ENCODE peak calls at places on chromosomes 3 and 15, in ten cellular contexts. One of them, this sample, is unnamed.

GRCh38 chr3:9730747-9731205 is 759 bp upstream of the BRPF1 start:
- ATAC-seq in CD8-positive, alpha-beta T cell: peak; percentile 22
- ATAC-seq in central memory CD8-positive, alpha-beta T cell: peak; percentile 24
- ATAC-seq in heart right ventricle: peak; percentile 77
- ATAC-seq in right cardiac atrium: peak; percentile 82
- ATAC-seq in gastroesophageal sphincter: peak; percentile 86
- ATAC-seq in heart left ventricle: peak; percentile 77
- ATAC-seq in activated CD8-positive, alpha-beta T cell treated with anti-CD3 and anti-CD28 coated beads, Interleukin-2, amount 10 ng/mL, durations not matched to agents 7 days and 5 days: peak; percentile 55
- ATAC-seq in activated CD4-positive, alpha-beta T cell treated with anti-CD3 and anti-CD28 coated beads for 36 hours: peak; percentile 49
- ATAC-seq in stimulated activated naive CD8-positive, alpha-beta T cell treated with anti-CD3 and anti-CD28 coated beads, Interleukin-15, amount 100 ng/mL, for 72 hours: peak; percentile 44
- ATAC-seq in this sample: peak; percentile 62

GRCh38 chr3:9820944-9821343 is 10.9 kb downstream of the TTLL3 start:
- ATAC-seq in CD8-positive, alpha-beta T cell: peak; percentile 26
- ATAC-seq in central memory CD8-positive, alpha-beta T cell: no peak
- ATAC-seq in heart right ventricle: no peak
- ATAC-seq in right cardiac atrium: no peak
- ATAC-seq in gastroesophageal sphincter: no peak
- ATAC-seq in heart left ventricle: peak; percentile 36
- ATAC-seq in activated CD8-positive, alpha-beta T cell treated with anti-CD3 and anti-CD28 coated beads, Interleukin-2, amount 10 ng/mL, durations not matched to agents 7 days and 5 days: peak; percentile 64
- ATAC-seq in activated CD4-positive, alpha-beta T cell treated with anti-CD3 and anti-CD28 coated beads for 36 hours: peak; percentile 68
- ATAC-seq in stimulated activated naive CD8-positive, alpha-beta T cell treated with anti-CD3 and anti-CD28 coated beads, Interleukin-15, amount 100 ng/mL, for 72 hours: peak; percentile 69
- ATAC-seq in this sample: no peak

GRCh38 chr3:173932624-173933023 is 535.1 kb downstream of the NLGN1 start:
- ATAC-seq in CD8-positive, alpha-beta T cell: no peak
- ATAC-seq in central memory CD8-positive, alpha-beta T cell: no peak
- ATAC-seq in heart right ventricle: no peak
- ATAC-seq in right cardiac atrium: no peak
- ATAC-seq in gastroesophageal sphincter: no peak
- ATAC-seq in heart left ventricle: no peak
- ATAC-seq in activated CD8-positive, alpha-beta T cell treated with anti-CD3 and anti-CD28 coated beads, Interleukin-2, amount 10 ng/mL, durations not matched to agents 7 days and 5 days: no peak
- ATAC-seq in activated CD4-positive, alpha-beta T cell treated with anti-CD3 and anti-CD28 coated beads for 36 hours: no peak
- ATAC-seq in stimulated activated naive CD8-positive, alpha-beta T cell treated with anti-CD3 and anti-CD28 coated beads, Interleukin-15, amount 100 ng/mL, for 72 hours: no peak
- ATAC-seq in this sample: no peak

GRCh38 chr3:65277788-65278187 is 590.0 kb upstream of the ADAMTS9 start:
- ATAC-seq in CD8-positive, alpha-beta T cell: no peak
- ATAC-seq in central memory CD8-positive, alpha-beta T cell: no peak
- ATAC-seq in heart right ventricle: no peak
- ATAC-seq in right cardiac atrium: no peak
- ATAC-seq in gastroesophageal sphincter: no peak
- ATAC-seq in heart left ventricle: no peak
- ATAC-seq in activated CD8-positive, alpha-beta T cell treated with anti-CD3 and anti-CD28 coated beads, Interleukin-2, amount 10 ng/mL, durations not matched to agents 7 days and 5 days: no peak
- ATAC-seq in activated CD4-positive, alpha-beta T cell treated with anti-CD3 and anti-CD28 coated beads for 36 hours: no peak
- ATAC-seq in stimulated activated naive CD8-positive, alpha-beta T cell treated with anti-CD3 and anti-CD28 coated beads, Interleukin-15, amount 100 ng/mL, for 72 hours: no peak
- ATAC-seq in this sample: no peak

GRCh38 chr3:14362890-14363289 is 39.5 kb upstream of the SLC6A6 start:
- ATAC-seq in CD8-positive, alpha-beta T cell: no peak
- ATAC-seq in central memory CD8-positive, alpha-beta T cell: no peak
- ATAC-seq in heart right ventricle: no peak
- ATAC-seq in right cardiac atrium: no peak
- ATAC-seq in gastroesophageal sphincter: no peak
- ATAC-seq in heart left ventricle: no peak
- ATAC-seq in activated CD8-positive, alpha-beta T cell treated with anti-CD3 and anti-CD28 coated beads, Interleukin-2, amount 10 ng/mL, durations not matched to agents 7 days and 5 days: peak; percentile 19
- ATAC-seq in activated CD4-positive, alpha-beta T cell treated with anti-CD3 and anti-CD28 coated beads for 36 hours: no peak
- ATAC-seq in stimulated activated naive CD8-positive, alpha-beta T cell treated with anti-CD3 and anti-CD28 coated beads, Interleukin-15, amount 100 ng/mL, for 72 hours: no peak
- ATAC-seq in this sample: no peak

GRCh38 chr3:158769519-158770253 is 32.2 kb upstream of the MFSD1 start:
- ATAC-seq in CD8-positive, alpha-beta T cell: no peak
- ATAC-seq in central memory CD8-positive, alpha-beta T cell: no peak
- ATAC-seq in heart right ventricle: peak; percentile 35
- ATAC-seq in right cardiac atrium: no peak
- ATAC-seq in gastroesophageal sphincter: peak; percentile 50
- ATAC-seq in heart left ventricle: no peak
- ATAC-seq in activated CD8-positive, alpha-beta T cell treated with anti-CD3 and anti-CD28 coated beads, Interleukin-2, amount 10 ng/mL, durations not matched to agents 7 days and 5 days: no peak
- ATAC-seq in activated CD4-positive, alpha-beta T cell treated with anti-CD3 and anti-CD28 coated beads for 36 hours: no peak
- ATAC-seq in stimulated activated naive CD8-positive, alpha-beta T cell treated with anti-CD3 and anti-CD28 coated beads, Interleukin-15, amount 100 ng/mL, for 72 hours: no peak
- ATAC-seq in this sample: no peak

GRCh38 chr15:99322643-99323405 is 71.5 kb downstream of the LRRC28 start:
- ATAC-seq in CD8-positive, alpha-beta T cell: no peak
- ATAC-seq in central memory CD8-positive, alpha-beta T cell: no peak
- ATAC-seq in heart right ventricle: no peak
- ATAC-seq in right cardiac atrium: no peak
- ATAC-seq in gastroesophageal sphincter: no peak
- ATAC-seq in heart left ventricle: no peak
- ATAC-seq in activated CD8-positive, alpha-beta T cell treated with anti-CD3 and anti-CD28 coated beads, Interleukin-2, amount 10 ng/mL, durations not matched to agents 7 days and 5 days: no peak
- ATAC-seq in activated CD4-positive, alpha-beta T cell treated with anti-CD3 and anti-CD28 coated beads for 36 hours: no peak
- ATAC-seq in stimulated activated naive CD8-positive, alpha-beta T cell treated with anti-CD3 and anti-CD28 coated beads, Interleukin-15, amount 100 ng/mL, for 72 hours: no peak
- ATAC-seq in this sample: no peak

GRCh38 chr15:57395292-57395691 is 19.0 kb downstream of the CGNL1 start:
- ATAC-seq in CD8-positive, alpha-beta T cell: no peak
- ATAC-seq in central memory CD8-positive, alpha-beta T cell: no peak
- ATAC-seq in heart right ventricle: peak; percentile 73
- ATAC-seq in right cardiac atrium: peak; percentile 65
- ATAC-seq in gastroesophageal sphincter: peak; percentile 22
- ATAC-seq in heart left ventricle: peak; percentile 42
- ATAC-seq in activated CD8-positive, alpha-beta T cell treated with anti-CD3 and anti-CD28 coated beads, Interleukin-2, amount 10 ng/mL, durations not matched to agents 7 days and 5 days: no peak
- ATAC-seq in activated CD4-positive, alpha-beta T cell treated with anti-CD3 and anti-CD28 coated beads for 36 hours: no peak
- ATAC-seq in stimulated activated naive CD8-positive, alpha-beta T cell treated with anti-CD3 and anti-CD28 coated beads, Interleukin-15, amount 100 ng/mL, for 72 hours: no peak
- ATAC-seq in this sample: no peak

GRCh38 chr15:64452988-64453688 is 7.2 kb upstream of the ZNF609 start:
- ATAC-seq in CD8-positive, alpha-beta T cell: no peak
- ATAC-seq in central memory CD8-positive, alpha-beta T cell: no peak
- ATAC-seq in heart right ventricle: peak; percentile 76
- ATAC-seq in right cardiac atrium: no peak
- ATAC-seq in gastroesophageal sphincter: no peak
- ATAC-seq in heart left ventricle: peak; percentile 44
- ATAC-seq in activated CD8-positive, alpha-beta T cell treated with anti-CD3 and anti-CD28 coated beads, Interleukin-2, amount 10 ng/mL, durations not matched to agents 7 days and 5 days: no peak
- ATAC-seq in activated CD4-positive, alpha-beta T cell treated with anti-CD3 and anti-CD28 coated beads for 36 hours: no peak
- ATAC-seq in stimulated activated naive CD8-positive, alpha-beta T cell treated with anti-CD3 and anti-CD28 coated beads, Interleukin-15, amount 100 ng/mL, for 72 hours: no peak
- ATAC-seq in this sample: no peak

GRCh38 chr15:99371180-99372103 is 120.2 kb downstream of the LRRC28 start:
- ATAC-seq in CD8-positive, alpha-beta T cell: no peak
- ATAC-seq in central memory CD8-positive, alpha-beta T cell: no peak
- ATAC-seq in heart right ventricle: no peak
- ATAC-seq in right cardiac atrium: no peak
- ATAC-seq in gastroesophageal sphincter: no peak
- ATAC-seq in heart left ventricle: no peak
- ATAC-seq in activated CD8-positive, alpha-beta T cell treated with anti-CD3 and anti-CD28 coated beads, Interleukin-2, amount 10 ng/mL, durations not matched to agents 7 days and 5 days: no peak
- ATAC-seq in activated CD4-positive, alpha-beta T cell treated with anti-CD3 and anti-CD28 coated beads for 36 hours: peak; percentile 95
- ATAC-seq in stimulated activated naive CD8-positive, alpha-beta T cell treated with anti-CD3 and anti-CD28 coated beads, Interleukin-15, amount 100 ng/mL, for 72 hours: peak; percentile 95
- ATAC-seq in this sample: peak; percentile 83

GRCh38 chr15:35757790-35758189 is 211.8 kb upstream of the DPH6 start:
- ATAC-seq in CD8-positive, alpha-beta T cell: no peak
- ATAC-seq in central memory CD8-positive, alpha-beta T cell: no peak
- ATAC-seq in heart right ventricle: no peak
- ATAC-seq in right cardiac atrium: no peak
- ATAC-seq in gastroesophageal sphincter: no peak
- ATAC-seq in heart left ventricle: no peak
- ATAC-seq in activated CD8-positive, alpha-beta T cell treated with anti-CD3 and anti-CD28 coated beads, Interleukin-2, amount 10 ng/mL, durations not matched to agents 7 days and 5 days: no peak
- ATAC-seq in activated CD4-positive, alpha-beta T cell treated with anti-CD3 and anti-CD28 coated beads for 36 hours: no peak
- ATAC-seq in stimulated activated naive CD8-positive, alpha-beta T cell treated with anti-CD3 and anti-CD28 coated beads, Interleukin-15, amount 100 ng/mL, for 72 hours: no peak
- ATAC-seq in this sample: no peak

GRCh38 chr3:37814547-37814946 is 47.1 kb upstream of the CTDSPL start:
- ATAC-seq in CD8-positive, alpha-beta T cell: no peak
- ATAC-seq in central memory CD8-positive, alpha-beta T cell: no peak
- ATAC-seq in heart right ventricle: no peak
- ATAC-seq in right cardiac atrium: no peak
- ATAC-seq in gastroesophageal sphincter: no peak
- ATAC-seq in heart left ventricle: no peak
- ATAC-seq in activated CD8-positive, alpha-beta T cell treated with anti-CD3 and anti-CD28 coated beads, Interleukin-2, amount 10 ng/mL, durations not matched to agents 7 days and 5 days: no peak
- ATAC-seq in activated CD4-positive, alpha-beta T cell treated with anti-CD3 and anti-CD28 coated beads for 36 hours: no peak
- ATAC-seq in stimulated activated naive CD8-positive, alpha-beta T cell treated with anti-CD3 and anti-CD28 coated beads, Interleukin-15, amount 100 ng/mL, for 72 hours: no peak
- ATAC-seq in this sample: no peak

GRCh38 chr3:132568427-132568826 is 28.6 kb upstream of the ACKR4 start:
- ATAC-seq in CD8-positive, alpha-beta T cell: no peak
- ATAC-seq in central memory CD8-positive, alpha-beta T cell: no peak
- ATAC-seq in heart right ventricle: no peak
- ATAC-seq in right cardiac atrium: no peak
- ATAC-seq in gastroesophageal sphincter: no peak
- ATAC-seq in heart left ventricle: no peak
- ATAC-seq in activated CD8-positive, alpha-beta T cell treated with anti-CD3 and anti-CD28 coated beads, Interleukin-2, amount 10 ng/mL, durations not matched to agents 7 days and 5 days: no peak
- ATAC-seq in activated CD4-positive, alpha-beta T cell treated with anti-CD3 and anti-CD28 coated beads for 36 hours: no peak
- ATAC-seq in stimulated activated naive CD8-positive, alpha-beta T cell treated with anti-CD3 and anti-CD28 coated beads, Interleukin-15, amount 100 ng/mL, for 72 hours: no peak
- ATAC-seq in this sample: peak; percentile 65

GRCh38 chr3:180970931-180971330 is 18.6 kb downstream of the DNAJC19 start:
- ATAC-seq in CD8-positive, alpha-beta T cell: no peak
- ATAC-seq in central memory CD8-positive, alpha-beta T cell: no peak
- ATAC-seq in heart right ventricle: no peak
- ATAC-seq in right cardiac atrium: no peak
- ATAC-seq in gastroesophageal sphincter: no peak
- ATAC-seq in heart left ventricle: no peak
- ATAC-seq in activated CD8-positive, alpha-beta T cell treated with anti-CD3 and anti-CD28 coated beads, Interleukin-2, amount 10 ng/mL, durations not matched to agents 7 days and 5 days: no peak
- ATAC-seq in activated CD4-positive, alpha-beta T cell treated with anti-CD3 and anti-CD28 coated beads for 36 hours: no peak
- ATAC-seq in stimulated activated naive CD8-positive, alpha-beta T cell treated with anti-CD3 and anti-CD28 coated beads, Interleukin-15, amount 100 ng/mL, for 72 hours: no peak
- ATAC-seq in this sample: no peak

GRCh38 chr15:67783303-67783702 is 42.0 kb upstream of the SKOR1 start:
- ATAC-seq in CD8-positive, alpha-beta T cell: peak; percentile 90
- ATAC-seq in central memory CD8-positive, alpha-beta T cell: peak; percentile 91
- ATAC-seq in heart right ventricle: no peak
- ATAC-seq in right cardiac atrium: no peak
- ATAC-seq in gastroesophageal sphincter: no peak
- ATAC-seq in heart left ventricle: no peak
- ATAC-seq in activated CD8-positive, alpha-beta T cell treated with anti-CD3 and anti-CD28 coated beads, Interleukin-2, amount 10 ng/mL, durations not matched to agents 7 days and 5 days: peak; percentile 94
- ATAC-seq in activated CD4-positive, alpha-beta T cell treated with anti-CD3 and anti-CD28 coated beads for 36 hours: peak; percentile 93
- ATAC-seq in stimulated activated naive CD8-positive, alpha-beta T cell treated with anti-CD3 and anti-CD28 coated beads, Interleukin-15, amount 100 ng/mL, for 72 hours: peak; percentile 98
- ATAC-seq in this sample: peak; percentile 85

GRCh38 chr15:40242216-40242599 is 3.3 kb downstream of the PAK6 start:
- ATAC-seq in CD8-positive, alpha-beta T cell: no peak
- ATAC-seq in central memory CD8-positive, alpha-beta T cell: no peak
- ATAC-seq in heart right ventricle: no peak
- ATAC-seq in right cardiac atrium: no peak
- ATAC-seq in gastroesophageal sphincter: no peak
- ATAC-seq in heart left ventricle: no peak
- ATAC-seq in activated CD8-positive, alpha-beta T cell treated with anti-CD3 and anti-CD28 coated beads, Interleukin-2, amount 10 ng/mL, durations not matched to agents 7 days and 5 days: no peak
- ATAC-seq in activated CD4-positive, alpha-beta T cell treated with anti-CD3 and anti-CD28 coated beads for 36 hours: no peak
- ATAC-seq in stimulated activated naive CD8-positive, alpha-beta T cell treated with anti-CD3 and anti-CD28 coated beads, Interleukin-15, amount 100 ng/mL, for 72 hours: no peak
- ATAC-seq in this sample: no peak

GRCh38 chr3:188874576-188874975 is 297.2 kb upstream of the TPRG1 start:
- ATAC-seq in CD8-positive, alpha-beta T cell: no peak
- ATAC-seq in central memory CD8-positive, alpha-beta T cell: no peak
- ATAC-seq in heart right ventricle: no peak
- ATAC-seq in right cardiac atrium: no peak
- ATAC-seq in gastroesophageal sphincter: no peak
- ATAC-seq in heart left ventricle: no peak
- ATAC-seq in activated CD8-positive, alpha-beta T cell treated with anti-CD3 and anti-CD28 coated beads, Interleukin-2, amount 10 ng/mL, durations not matched to agents 7 days and 5 days: no peak
- ATAC-seq in activated CD4-positive, alpha-beta T cell treated with anti-CD3 and anti-CD28 coated beads for 36 hours: no peak
- ATAC-seq in stimulated activated naive CD8-positive, alpha-beta T cell treated with anti-CD3 and anti-CD28 coated beads, Interleukin-15, amount 100 ng/mL, for 72 hours: no peak
- ATAC-seq in this sample: no peak

GRCh38 chr15:51856714-51857380 is 27.4 kb downstream of the TMOD3 start:
- ATAC-seq in CD8-positive, alpha-beta T cell: no peak
- ATAC-seq in central memory CD8-positive, alpha-beta T cell: no peak
- ATAC-seq in heart right ventricle: no peak
- ATAC-seq in right cardiac atrium: no peak
- ATAC-seq in gastroesophageal sphincter: no peak
- ATAC-seq in heart left ventricle: no peak
- ATAC-seq in activated CD8-positive, alpha-beta T cell treated with anti-CD3 and anti-CD28 coated beads, Interleukin-2, amount 10 ng/mL, durations not matched to agents 7 days and 5 days: no peak
- ATAC-seq in activated CD4-positive, alpha-beta T cell treated with anti-CD3 and anti-CD28 coated beads for 36 hours: no peak
- ATAC-seq in stimulated activated naive CD8-positive, alpha-beta T cell treated with anti-CD3 and anti-CD28 coated beads, Interleukin-15, amount 100 ng/mL, for 72 hours: no peak
- ATAC-seq in this sample: peak; percentile 11

GRCh38 chr3:45010718-45011355 is 15.3 kb upstream of the CLEC3B start:
- ATAC-seq in CD8-positive, alpha-beta T cell: no peak
- ATAC-seq in central memory CD8-positive, alpha-beta T cell: no peak
- ATAC-seq in heart right ventricle: peak; percentile 37
- ATAC-seq in right cardiac atrium: no peak
- ATAC-seq in gastroesophageal sphincter: peak; percentile 38
- ATAC-seq in heart left ventricle: peak; percentile 30
- ATAC-seq in activated CD8-positive, alpha-beta T cell treated with anti-CD3 and anti-CD28 coated beads, Interleukin-2, amount 10 ng/mL, durations not matched to agents 7 days and 5 days: no peak
- ATAC-seq in activated CD4-positive, alpha-beta T cell treated with anti-CD3 and anti-CD28 coated beads for 36 hours: no peak
- ATAC-seq in stimulated activated naive CD8-positive, alpha-beta T cell treated with anti-CD3 and anti-CD28 coated beads, Interleukin-15, amount 100 ng/mL, for 72 hours: no peak
- ATAC-seq in this sample: no peak

GRCh38 chr3:125351152-125351551 is 24.0 kb downstream of the ZNF148 start:
- ATAC-seq in CD8-positive, alpha-beta T cell: no peak
- ATAC-seq in central memory CD8-positive, alpha-beta T cell: no peak
- ATAC-seq in heart right ventricle: no peak
- ATAC-seq in right cardiac atrium: no peak
- ATAC-seq in gastroesophageal sphincter: no peak
- ATAC-seq in heart left ventricle: no peak
- ATAC-seq in activated CD8-positive, alpha-beta T cell treated with anti-CD3 and anti-CD28 coated beads, Interleukin-2, amount 10 ng/mL, durations not matched to agents 7 days and 5 days: no peak
- ATAC-seq in activated CD4-positive, alpha-beta T cell treated with anti-CD3 and anti-CD28 coated beads for 36 hours: no peak
- ATAC-seq in stimulated activated naive CD8-positive, alpha-beta T cell treated with anti-CD3 and anti-CD28 coated beads, Interleukin-15, amount 100 ng/mL, for 72 hours: no peak
- ATAC-seq in this sample: no peak

GRCh38 chr15:57421540-57421939 is 45.2 kb downstream of the CGNL1 start:
- ATAC-seq in CD8-positive, alpha-beta T cell: no peak
- ATAC-seq in central memory CD8-positive, alpha-beta T cell: no peak
- ATAC-seq in heart right ventricle: no peak
- ATAC-seq in right cardiac atrium: peak; percentile 46
- ATAC-seq in gastroesophageal sphincter: no peak
- ATAC-seq in heart left ventricle: peak; percentile 36
- ATAC-seq in activated CD8-positive, alpha-beta T cell treated with anti-CD3 and anti-CD28 coated beads, Interleukin-2, amount 10 ng/mL, durations not matched to agents 7 days and 5 days: no peak
- ATAC-seq in activated CD4-positive, alpha-beta T cell treated with anti-CD3 and anti-CD28 coated beads for 36 hours: no peak
- ATAC-seq in stimulated activated naive CD8-positive, alpha-beta T cell treated with anti-CD3 and anti-CD28 coated beads, Interleukin-15, amount 100 ng/mL, for 72 hours: no peak
- ATAC-seq in this sample: no peak

GRCh38 chr3:120907659-120908029 is 361 bp upstream of the STXBP5L start:
- ATAC-seq in CD8-positive, alpha-beta T cell: no peak
- ATAC-seq in central memory CD8-positive, alpha-beta T cell: no peak
- ATAC-seq in heart right ventricle: no peak
- ATAC-seq in right cardiac atrium: peak; percentile 7
- ATAC-seq in gastroesophageal sphincter: no peak
- ATAC-seq in heart left ventricle: no peak
- ATAC-seq in activated CD8-positive, alpha-beta T cell treated with anti-CD3 and anti-CD28 coated beads, Interleukin-2, amount 10 ng/mL, durations not matched to agents 7 days and 5 days: no peak
- ATAC-seq in activated CD4-positive, alpha-beta T cell treated with anti-CD3 and anti-CD28 coated beads for 36 hours: no peak
- ATAC-seq in stimulated activated naive CD8-positive, alpha-beta T cell treated with anti-CD3 and anti-CD28 coated beads, Interleukin-15, amount 100 ng/mL, for 72 hours: no peak
- ATAC-seq in this sample: no peak

GRCh38 chr3:12830785-12831581 is 10.4 kb downstream of the RPL32 start:
- ATAC-seq in CD8-positive, alpha-beta T cell: no peak
- ATAC-seq in central memory CD8-positive, alpha-beta T cell: no peak
- ATAC-seq in heart right ventricle: peak; percentile 19
- ATAC-seq in right cardiac atrium: peak; percentile 13
- ATAC-seq in gastroesophageal sphincter: no peak
- ATAC-seq in heart left ventricle: no peak
- ATAC-seq in activated CD8-positive, alpha-beta T cell treated with anti-CD3 and anti-CD28 coated beads, Interleukin-2, amount 10 ng/mL, durations not matched to agents 7 days and 5 days: no peak
- ATAC-seq in activated CD4-positive, alpha-beta T cell treated with anti-CD3 and anti-CD28 coated beads for 36 hours: no peak
- ATAC-seq in stimulated activated naive CD8-positive, alpha-beta T cell treated with anti-CD3 and anti-CD28 coated beads, Interleukin-15, amount 100 ng/mL, for 72 hours: peak; percentile 8
- ATAC-seq in this sample: no peak

GRCh38 chr3:52498134-52499054 is 3.3 kb downstream of the STAB1 start:
- ATAC-seq in CD8-positive, alpha-beta T cell: no peak
- ATAC-seq in central memory CD8-positive, alpha-beta T cell: peak; percentile 52
- ATAC-seq in heart right ventricle: peak; percentile 58
- ATAC-seq in right cardiac atrium: peak; percentile 1
- ATAC-seq in gastroesophageal sphincter: peak; percentile 37
- ATAC-seq in heart left ventricle: peak; percentile 36
- ATAC-seq in activated CD8-positive, alpha-beta T cell treated with anti-CD3 and anti-CD28 coated beads, Interleukin-2, amount 10 ng/mL, durations not matched to agents 7 days and 5 days: no peak
- ATAC-seq in activated CD4-positive, alpha-beta T cell treated with anti-CD3 and anti-CD28 coated beads for 36 hours: no peak
- ATAC-seq in stimulated activated naive CD8-positive, alpha-beta T cell treated with anti-CD3 and anti-CD28 coated beads, Interleukin-15, amount 100 ng/mL, for 72 hours: no peak
- ATAC-seq in this sample: no peak

GRCh38 chr3:52959773-52960172 is 62.4 kb upstream of the STIMATE start:
- ATAC-seq in CD8-positive, alpha-beta T cell: peak; percentile 51
- ATAC-seq in central memory CD8-positive, alpha-beta T cell: no peak
- ATAC-seq in heart right ventricle: no peak
- ATAC-seq in right cardiac atrium: no peak
- ATAC-seq in gastroesophageal sphincter: no peak
- ATAC-seq in heart left ventricle: no peak
- ATAC-seq in activated CD8-positive, alpha-beta T cell treated with anti-CD3 and anti-CD28 coated beads, Interleukin-2, amount 10 ng/mL, durations not matched to agents 7 days and 5 days: no peak
- ATAC-seq in activated CD4-positive, alpha-beta T cell treated with anti-CD3 and anti-CD28 coated beads for 36 hours: no peak
- ATAC-seq in stimulated activated naive CD8-positive, alpha-beta T cell treated with anti-CD3 and anti-CD28 coated beads, Interleukin-15, amount 100 ng/mL, for 72 hours: no peak
- ATAC-seq in this sample: no peak

GRCh38 chr3:125375950-125376679 is 990 bp upstream of the ZNF148 start:
- ATAC-seq in CD8-positive, alpha-beta T cell: no peak
- ATAC-seq in central memory CD8-positive, alpha-beta T cell: no peak
- ATAC-seq in heart right ventricle: no peak
- ATAC-seq in right cardiac atrium: no peak
- ATAC-seq in gastroesophageal sphincter: no peak
- ATAC-seq in heart left ventricle: no peak
- ATAC-seq in activated CD8-positive, alpha-beta T cell treated with anti-CD3 and anti-CD28 coated beads, Interleukin-2, amount 10 ng/mL, durations not matched to agents 7 days and 5 days: no peak
- ATAC-seq in activated CD4-positive, alpha-beta T cell treated with anti-CD3 and anti-CD28 coated beads for 36 hours: peak; percentile 10
- ATAC-seq in stimulated activated naive CD8-positive, alpha-beta T cell treated with anti-CD3 and anti-CD28 coated beads, Interleukin-15, amount 100 ng/mL, for 72 hours: no peak
- ATAC-seq in this sample: no peak

GRCh38 chr3:185313693-185314246 is 49.2 kb upstream of the MAP3K13 start:
- ATAC-seq in CD8-positive, alpha-beta T cell: no peak
- ATAC-seq in central memory CD8-positive, alpha-beta T cell: no peak
- ATAC-seq in heart right ventricle: no peak
- ATAC-seq in right cardiac atrium: no peak
- ATAC-seq in gastroesophageal sphincter: no peak
- ATAC-seq in heart left ventricle: no peak
- ATAC-seq in activated CD8-positive, alpha-beta T cell treated with anti-CD3 and anti-CD28 coated beads, Interleukin-2, amount 10 ng/mL, durations not matched to agents 7 days and 5 days: no peak
- ATAC-seq in activated CD4-positive, alpha-beta T cell treated with anti-CD3 and anti-CD28 coated beads for 36 hours: no peak
- ATAC-seq in stimulated activated naive CD8-positive, alpha-beta T cell treated with anti-CD3 and anti-CD28 coated beads, Interleukin-15, amount 100 ng/mL, for 72 hours: no peak
- ATAC-seq in this sample: no peak

GRCh38 chr15:55868707-55869106 is 124.7 kb downstream of the NEDD4 start:
- ATAC-seq in CD8-positive, alpha-beta T cell: no peak
- ATAC-seq in central memory CD8-positive, alpha-beta T cell: no peak
- ATAC-seq in heart right ventricle: no peak
- ATAC-seq in right cardiac atrium: no peak
- ATAC-seq in gastroesophageal sphincter: no peak
- ATAC-seq in heart left ventricle: no peak
- ATAC-seq in activated CD8-positive, alpha-beta T cell treated with anti-CD3 and anti-CD28 coated beads, Interleukin-2, amount 10 ng/mL, durations not matched to agents 7 days and 5 days: no peak
- ATAC-seq in activated CD4-positive, alpha-beta T cell treated with anti-CD3 and anti-CD28 coated beads for 36 hours: no peak
- ATAC-seq in stimulated activated naive CD8-positive, alpha-beta T cell treated with anti-CD3 and anti-CD28 coated beads, Interleukin-15, amount 100 ng/mL, for 72 hours: no peak
- ATAC-seq in this sample: no peak

This sample was measured in activated T-helper 17 cell treated with anti-CD3 and anti-CD28 coated beads, Interleukin-2, amount 50 U/mL, for 72 hours.